ENCODE peak calls at places on chromosomes 5 and 9, in eight cellular contexts. J is H54, L is NCI-H1105, Y is HEK293T, H is Daoy, G is left ventricle myocardium inferior, O is pancreas, F is neuronal stem cell. Q is an unnamed sample.

GRCh38 chr5:73256462-73257260 is 83.7 kb downstream of the TMEM174 start:
- DNase-seq in J (no peak), L (no peak), Y (no peak), H (peak; percentile 44), G (no peak), O (no peak), F (no peak), Q (no peak)

GRCh38 chr5:110275878-110276277 is 450.6 kb downstream of the TMEM232 start:
- DNase-seq in J (no peak), L (no peak), Y (no peak), H (no peak), G (no peak), O (no peak), F (no peak), Q (no peak)

GRCh38 chr9:33165263-33166151 is 1.6 kb downstream of the B4GALT1 start:
- DNase-seq in J (no peak), L (no peak), Y (no peak), H (peak; percentile 60), G (no peak), O (no peak), F (no peak), Q (no peak)

GRCh38 chr9:366620-367019 is 152.0 kb downstream of the DOCK8 start:
- DNase-seq in J (no peak), L (no peak), Y (no peak), H (no peak), G (no peak), O (no peak), F (no peak), Q (no peak)

GRCh38 chr9:132042324-132042723 is 37.3 kb downstream of the MED27 start:
- DNase-seq in J (peak; percentile 78), L (no peak), Y (no peak), H (peak; percentile 97), G (no peak), O (no peak), F (no peak), Q (no peak)

GRCh38 chr5:126676195-126676624 is 75.5 kb downstream of the PHAX start:
- DNase-seq in J (peak; percentile 55), L (peak; percentile 40), Y (peak; percentile 79), H (peak; percentile 66), G (no peak), O (no peak), F (peak; percentile 46), Q (peak; percentile 22)

GRCh38 chr5:180670586-180671359 is 21.4 kb upstream of the FLT4 start:
- DNase-seq in J (no peak), L (peak; percentile 42), Y (peak; percentile 71), H (peak; percentile 66), G (peak; percentile 51), O (peak; percentile 70), F (peak; percentile 39), Q (peak; percentile 23)

GRCh38 chr9:14616188-14616982 is 76.8 kb downstream of the ZDHHC21 start:
- DNase-seq in J (no peak), L (peak; percentile 62), Y (peak; percentile 11), H (peak; percentile 15), G (no peak), O (no peak), F (peak; percentile 4), Q (no peak)

GRCh38 chr5:103216697-103217096 is 41.9 kb upstream of the MACIR start:
- DNase-seq in J (no peak), L (no peak), Y (no peak), H (no peak), G (no peak), O (no peak), F (no peak), Q (no peak)

GRCh38 chr5:93100433-93100832 is 480.6 kb downstream of the NR2F1-AS1 start:
- DNase-seq in J (no peak), L (no peak), Y (no peak), H (peak; percentile 15), G (no peak), O (no peak), F (no peak), Q (no peak)

GRCh38 chr9:70403618-70404025 is 10.8 kb downstream of the KLF9 start:
- DNase-seq in J (no peak), L (no peak), Y (no peak), H (no peak), G (no peak), O (no peak), F (no peak), Q (no peak)

GRCh38 chr5:138467711-138468132 is 2.4 kb downstream of the EGR1 start:
- DNase-seq in J (no peak), L (no peak), Y (no peak), H (no peak), G (no peak), O (no peak), F (no peak), Q (no peak)

GRCh38 chr5:138054863-138055558 is 22.1 kb upstream of the FAM13B start:
- DNase-seq in J (no peak), L (no peak), Y (no peak), H (peak; percentile 18), G (no peak), O (no peak), F (peak; percentile 23), Q (no peak)

GRCh38 chr5:112696786-112697185 is 40.9 kb upstream of the APC start:
- DNase-seq in J (no peak), L (no peak), Y (no peak), H (no peak), G (no peak), O (no peak), F (no peak), Q (no peak)

GRCh38 chr5:150155258-150156032 is at the start of gene PDGFRB:
- DNase-seq in J (peak; percentile 78), L (no peak), Y (no peak), H (peak; percentile 85), G (peak; percentile 91), O (no peak), F (peak; percentile 65), Q (peak; percentile 28)

GRCh38 chr9:72312563-72312962 is 52.4 kb downstream of the ZFAND5 start:
- DNase-seq in J (no peak), L (no peak), Y (no peak), H (no peak), G (no peak), O (no peak), F (no peak), Q (no peak)

GRCh38 chr9:110808599-110808980 is 140.0 kb downstream of the MUSK start:
- DNase-seq in J (no peak), L (no peak), Y (no peak), H (no peak), G (no peak), O (no peak), F (no peak), Q (no peak)

GRCh38 chr9:95477441-95477840 is 39.3 kb downstream of the PTCH1 start:
- DNase-seq in J (no peak), L (no peak), Y (no peak), H (no peak), G (no peak), O (no peak), F (no peak), Q (no peak)

GRCh38 chr5:93355691-93356090 is 225.3 kb downstream of the NR2F1-AS1 start:
- DNase-seq in J (no peak), L (no peak), Y (no peak), H (peak; percentile 63), G (no peak), O (no peak), F (no peak), Q (no peak)

Q was measured in stimulated activated CD8-positive, alpha-beta memory T cell treated with anti-CD3 and anti-CD28 coated beads, Interleukin-15, amount 100 ng/mL, for 48 hours.